ENCODE peak calls at places on chromosomes 4 and X, in nine cellular contexts. D, H, R, N, B, P, A, Q and V are unnamed samples.

GRCh38 chr4:110108470-110108869 is 89.9 kb downstream of the ELOVL6 start:
- DNase-seq in D (no peak), H (no peak), R (no peak), N (no peak), B (no peak), P (no peak), A (no peak), Q (no peak), V (no peak)

GRCh38 chr4:139928568-139928967 is 225.4 kb downstream of the MAML3 start:
- DNase-seq in D (no peak), H (no peak), R (no peak), N (no peak), B (no peak), P (no peak), A (no peak), Q (no peak), V (no peak)

GRCh38 chr4:6269400-6269650 is 325 bp upstream of the WFS1 start:
- DNase-seq in D (no peak), H (no peak), R (no peak), N (no peak), B (no peak), P (no peak), A (no peak), Q (no peak), V (no peak)

GRCh38 chr4:94653984-94654609 is 103.7 kb upstream of the BMPR1B start:
- DNase-seq in D (no peak), H (no peak), R (no peak), N (no peak), B (no peak), P (no peak), A (no peak), Q (no peak), V (no peak)

GRCh38 chrX:131405497-131405896 is 116.4 kb upstream of the IGSF1 start:
- DNase-seq in D (no peak), H (no peak), R (no peak), N (peak; percentile 1), B (no peak), P (no peak), A (no peak), Q (no peak), V (no peak)

GRCh38 chr4:169267070-169267469 is 3.7 kb downstream of the SH3RF1 start:
- DNase-seq in D (no peak), H (no peak), R (no peak), N (peak; percentile 41), B (no peak), P (no peak), A (no peak), Q (no peak), V (no peak)

GRCh38 chr4:107736924-107737448 is 17.0 kb upstream of the PAPSS1 start:
- DNase-seq in D (no peak), H (no peak), R (peak; percentile 58), N (peak; percentile 54), B (no peak), P (no peak), A (peak; percentile 61), Q (no peak), V (no peak)

GRCh38 chr4:87978656-87979055 is 3.1 kb downstream of the SPP1 start:
- DNase-seq in D (no peak), H (no peak), R (no peak), N (no peak), B (no peak), P (no peak), A (no peak), Q (no peak), V (no peak)

GRCh38 chrX:120514236-120514635 is 45.1 kb upstream of the LAMP2 start:
- DNase-seq in D (no peak), H (no peak), R (peak; percentile 7), N (peak; percentile 64), B (no peak), P (no peak), A (no peak), Q (no peak), V (no peak)

GRCh38 chrX:46838482-46838857 is 1.6 kb downstream of the RP2 start:
- DNase-seq in D (no peak), H (no peak), R (no peak), N (no peak), B (no peak), P (no peak), A (no peak), Q (no peak), V (no peak)

GRCh38 chr4:77193511-77194236 is 36.7 kb downstream of the CCNG2 start:
- DNase-seq in D (no peak), H (peak; percentile 78), R (no peak), N (no peak), B (peak; percentile 74), P (peak; percentile 46), A (peak; percentile 77), Q (peak; percentile 56), V (peak; percentile 13)
- H3K27ac ChIP-seq in D (no peak overlapping the region), H (no peak overlapping the region), R (no peak overlapping the region), N (no peak overlapping the region), B (no peak overlapping the region), P (no peak overlapping the region), A (no peak overlapping the region), Q (no peak overlapping the region), V (peak overlapping the region; percentile 16)

GRCh38 chr4:10831727-10832408 is 147.3 kb upstream of the CLNK start:
- DNase-seq in D (no peak), H (no peak), R (no peak), N (no peak), B (no peak), P (no peak), A (no peak), Q (no peak), V (no peak)
- H3K27ac ChIP-seq in D (no peak overlapping the region), H (no peak overlapping the region), R (no peak overlapping the region), N (no peak overlapping the region), B (no peak overlapping the region), P (no peak overlapping the region), A (no peak overlapping the region), Q (no peak overlapping the region), V (no peak overlapping the region)

GRCh38 chr4:909131-909571 is 23.0 kb downstream of the GAK start:
- DNase-seq in D (no peak), H (peak; percentile 29), R (no peak), N (no peak), B (no peak), P (no peak), A (no peak), Q (no peak), V (no peak)
- H3K27ac ChIP-seq in D (no peak overlapping the region), H (no peak overlapping the region), R (no peak overlapping the region), N (no peak overlapping the region), B (no peak overlapping the region), P (no peak overlapping the region), A (no peak overlapping the region), Q (no peak overlapping the region), V (no peak overlapping the region)

DNA sequence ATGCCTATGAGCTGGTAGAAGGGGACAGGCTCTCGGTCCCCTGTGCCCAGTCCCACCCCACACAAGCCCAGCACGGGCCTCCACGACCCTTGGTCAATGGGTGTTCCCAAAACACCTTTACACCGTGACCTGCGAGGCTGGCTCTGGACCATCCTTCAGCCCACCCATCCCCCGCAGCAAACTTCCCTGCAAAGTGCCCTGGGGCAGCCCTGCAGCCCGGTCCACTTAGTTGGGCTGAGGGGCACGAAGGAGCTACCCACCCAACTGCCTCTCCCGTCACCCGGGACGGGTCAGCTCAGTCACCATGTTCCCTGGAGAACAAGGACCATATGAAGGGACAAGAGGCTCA is 23.4 kb downstream of the WDR1 start:
- DNase-seq in D (no peak), H (peak; percentile 52), R (no peak), N (no peak), B (no peak), P (no peak), A (no peak), Q (no peak), V (no peak)
- H3K27ac ChIP-seq in D (peak overlapping the region; percentile 81), H (peak overlapping the region; percentile 78), R (peak overlapping the region; percentile 53), N (no peak overlapping the region), B (peak overlapping the region; percentile 61), P (peak overlapping the region; percentile 83), A (peak overlapping the region; percentile 26), Q (peak overlapping the region; percentile 51), V (peak overlapping the region; percentile 19)

DNA sequence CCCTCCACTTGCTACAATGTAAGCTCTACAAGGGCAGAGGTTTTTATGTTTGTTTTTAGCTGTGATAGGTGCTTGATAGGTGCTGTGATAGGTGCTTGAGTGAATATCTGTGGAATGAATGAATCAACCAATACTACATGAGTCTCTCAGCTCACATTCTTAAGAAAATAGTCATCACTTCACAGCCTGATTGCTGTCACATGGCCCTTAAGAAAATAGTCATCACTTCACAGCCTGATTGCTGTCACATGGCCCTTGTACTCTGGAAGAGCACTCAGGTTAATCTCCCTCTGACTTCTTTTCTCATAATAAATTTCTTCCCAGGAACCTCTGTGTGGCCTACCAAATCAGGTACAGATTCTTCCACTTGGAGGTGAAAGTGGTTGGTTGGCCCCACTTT is 335.2 kb downstream of the TENM3 start:
- DNase-seq in D (peak; percentile 37), H (no peak), R (peak; percentile 53), N (peak; percentile 61), B (no peak), P (no peak), A (no peak), Q (no peak), V (no peak)
- H3K27ac ChIP-seq in D (no peak overlapping the region), H (no peak overlapping the region), R (peak overlapping the region; percentile 21), N (no peak overlapping the region), B (no peak overlapping the region), P (no peak overlapping the region), A (no peak overlapping the region), Q (no peak overlapping the region), V (no peak overlapping the region)

GRCh38 chr4:81473086-81473396 is 1.3 kb upstream of the RASGEF1B start:
- DNase-seq in D (no peak), H (no peak), R (no peak), N (no peak), B (no peak), P (no peak), A (no peak), Q (no peak), V (no peak)
- H3K27ac ChIP-seq in D (no peak overlapping the region), H (no peak overlapping the region), R (no peak overlapping the region), N (no peak overlapping the region), B (peak overlapping the region; percentile 92), P (peak overlapping the region; percentile 89), A (peak overlapping the region; percentile 92), Q (peak overlapping the region; percentile 96), V (no peak overlapping the region)

GRCh38 chr4:176981551-176981950 is 188.8 kb upstream of the VEGFC start:
- DNase-seq in D (peak; percentile 6), H (no peak), R (no peak), N (no peak), B (no peak), P (no peak), A (no peak), Q (no peak), V (no peak)
- H3K27ac ChIP-seq in D (no peak overlapping the region), H (no peak overlapping the region), R (no peak overlapping the region), N (no peak overlapping the region), B (no peak overlapping the region), P (no peak overlapping the region), A (no peak overlapping the region), Q (no peak overlapping the region), V (no peak overlapping the region)